ENCODE peak calls at places on chromosomes 16 and 17, in nine cellular contexts. One of them, this sample, is unnamed.

GRCh38 chr17:34858941-34859562 is 102.2 kb downstream of the CCT6B start:
- DNase-seq in fibroblast of gingiva: no peak
- DNase-seq in AG08396: no peak
- DNase-seq in stimulated activated CD4-positive, alpha-beta T cell treated with anti-CD3 and anti-CD28 coated beads, Interleukin-4, amount 100 ng/mL, for 48 hours: no peak
- DNase-seq in COLO829: no peak
- DNase-seq in T-helper 2 cell: no peak
- DNase-seq in EL: no peak
- DNase-seq in mesendoderm: no peak
- DNase-seq in HT1080: peak
- DNase-seq in this sample: no peak

GRCh38 chr17:74981979-74982662 is 5.3 kb upstream of the CDR2L start:
- DNase-seq in fibroblast of gingiva: peak
- DNase-seq in AG08396: peak
- DNase-seq in stimulated activated CD4-positive, alpha-beta T cell treated with anti-CD3 and anti-CD28 coated beads, Interleukin-4, amount 100 ng/mL, for 48 hours: peak
- DNase-seq in COLO829: no peak
- DNase-seq in T-helper 2 cell: peak
- DNase-seq in EL: peak
- DNase-seq in mesendoderm: peak
- DNase-seq in HT1080: no peak
- DNase-seq in this sample: peak

GRCh38 chr17:17358060-17358751 is 55.0 kb downstream of the NT5M start:
- DNase-seq in fibroblast of gingiva: no peak
- DNase-seq in AG08396: no peak
- DNase-seq in stimulated activated CD4-positive, alpha-beta T cell treated with anti-CD3 and anti-CD28 coated beads, Interleukin-4, amount 100 ng/mL, for 48 hours: no peak
- DNase-seq in COLO829: no peak
- DNase-seq in T-helper 2 cell: no peak
- DNase-seq in EL: no peak
- DNase-seq in mesendoderm: no peak
- DNase-seq in HT1080: no peak
- DNase-seq in this sample: no peak

GRCh38 chr17:76079577-76080206 is 710 bp downstream of the ZACN start:
- DNase-seq in fibroblast of gingiva: no peak
- DNase-seq in AG08396: no peak
- DNase-seq in stimulated activated CD4-positive, alpha-beta T cell treated with anti-CD3 and anti-CD28 coated beads, Interleukin-4, amount 100 ng/mL, for 48 hours: no peak
- DNase-seq in COLO829: no peak
- DNase-seq in T-helper 2 cell: no peak
- DNase-seq in EL: peak
- DNase-seq in mesendoderm: peak
- DNase-seq in HT1080: peak
- DNase-seq in this sample: no peak

GRCh38 chr16:57012353-57012752 is 23.0 kb downstream of the NLRC5 start:
- DNase-seq in fibroblast of gingiva: no peak
- DNase-seq in AG08396: no peak
- DNase-seq in stimulated activated CD4-positive, alpha-beta T cell treated with anti-CD3 and anti-CD28 coated beads, Interleukin-4, amount 100 ng/mL, for 48 hours: no peak
- DNase-seq in COLO829: no peak
- DNase-seq in T-helper 2 cell: no peak
- DNase-seq in EL: no peak
- DNase-seq in mesendoderm: peak
- DNase-seq in HT1080: no peak
- DNase-seq in this sample: no peak

GRCh38 chr17:65630502-65630901 is 69.1 kb upstream of the AXIN2 start:
- DNase-seq in fibroblast of gingiva: no peak
- DNase-seq in AG08396: no peak
- DNase-seq in stimulated activated CD4-positive, alpha-beta T cell treated with anti-CD3 and anti-CD28 coated beads, Interleukin-4, amount 100 ng/mL, for 48 hours: no peak
- DNase-seq in COLO829: no peak
- DNase-seq in T-helper 2 cell: no peak
- DNase-seq in EL: no peak
- DNase-seq in mesendoderm: no peak
- DNase-seq in HT1080: no peak
- DNase-seq in this sample: no peak

GRCh38 chr17:44159519-44160210 is 10.8 kb upstream of the ASB16 start:
- DNase-seq in fibroblast of gingiva: no peak
- DNase-seq in AG08396: no peak
- DNase-seq in stimulated activated CD4-positive, alpha-beta T cell treated with anti-CD3 and anti-CD28 coated beads, Interleukin-4, amount 100 ng/mL, for 48 hours: peak
- DNase-seq in COLO829: no peak
- DNase-seq in T-helper 2 cell: peak
- DNase-seq in EL: peak
- DNase-seq in mesendoderm: no peak
- DNase-seq in HT1080: peak
- DNase-seq in this sample: no peak

GRCh38 chr17:31061678-31062077 is 33.1 kb upstream of the NF1 start:
- DNase-seq in fibroblast of gingiva: no peak
- DNase-seq in AG08396: no peak
- DNase-seq in stimulated activated CD4-positive, alpha-beta T cell treated with anti-CD3 and anti-CD28 coated beads, Interleukin-4, amount 100 ng/mL, for 48 hours: no peak
- DNase-seq in COLO829: no peak
- DNase-seq in T-helper 2 cell: no peak
- DNase-seq in EL: no peak
- DNase-seq in mesendoderm: peak
- DNase-seq in HT1080: no peak
- DNase-seq in this sample: no peak

GRCh38 chr17:9363440-9364350 is 211.9 kb downstream of the STX8 start:
- DNase-seq in fibroblast of gingiva: peak
- DNase-seq in AG08396: no peak
- DNase-seq in stimulated activated CD4-positive, alpha-beta T cell treated with anti-CD3 and anti-CD28 coated beads, Interleukin-4, amount 100 ng/mL, for 48 hours: peak
- DNase-seq in COLO829: peak
- DNase-seq in T-helper 2 cell: no peak
- DNase-seq in EL: peak
- DNase-seq in mesendoderm: no peak
- DNase-seq in HT1080: peak
- DNase-seq in this sample: no peak

GRCh38 chr16:84548971-84549844 is 44.7 kb upstream of the MEAK7 start:
- DNase-seq in fibroblast of gingiva: no peak
- DNase-seq in AG08396: no peak
- DNase-seq in stimulated activated CD4-positive, alpha-beta T cell treated with anti-CD3 and anti-CD28 coated beads, Interleukin-4, amount 100 ng/mL, for 48 hours: peak
- DNase-seq in COLO829: peak
- DNase-seq in T-helper 2 cell: peak
- DNase-seq in EL: no peak
- DNase-seq in mesendoderm: no peak
- DNase-seq in HT1080: no peak
- DNase-seq in this sample: no peak

GRCh38 chr17:80372922-80373570 is 41.9 kb upstream of the ENDOV start:
- DNase-seq in fibroblast of gingiva: no peak
- DNase-seq in AG08396: no peak
- DNase-seq in stimulated activated CD4-positive, alpha-beta T cell treated with anti-CD3 and anti-CD28 coated beads, Interleukin-4, amount 100 ng/mL, for 48 hours: no peak
- DNase-seq in COLO829: no peak
- DNase-seq in T-helper 2 cell: no peak
- DNase-seq in EL: no peak
- DNase-seq in mesendoderm: no peak
- DNase-seq in HT1080: no peak
- DNase-seq in this sample: no peak

GRCh38 chr16:9849697-9850245 is 332.5 kb downstream of the GRIN2A start:
- DNase-seq in fibroblast of gingiva: no peak
- DNase-seq in AG08396: no peak
- DNase-seq in stimulated activated CD4-positive, alpha-beta T cell treated with anti-CD3 and anti-CD28 coated beads, Interleukin-4, amount 100 ng/mL, for 48 hours: no peak
- DNase-seq in COLO829: no peak
- DNase-seq in T-helper 2 cell: no peak
- DNase-seq in EL: no peak
- DNase-seq in mesendoderm: no peak
- DNase-seq in HT1080: no peak
- DNase-seq in this sample: no peak

GRCh38 chr16:80778707-80779106 is 25.7 kb downstream of the CDYL2 start:
- DNase-seq in fibroblast of gingiva: no peak
- DNase-seq in AG08396: no peak
- DNase-seq in stimulated activated CD4-positive, alpha-beta T cell treated with anti-CD3 and anti-CD28 coated beads, Interleukin-4, amount 100 ng/mL, for 48 hours: no peak
- DNase-seq in COLO829: no peak
- DNase-seq in T-helper 2 cell: no peak
- DNase-seq in EL: no peak
- DNase-seq in mesendoderm: no peak
- DNase-seq in HT1080: no peak
- DNase-seq in this sample: no peak

GRCh38 chr17:42578282-42578869 is 847 bp upstream of the PSMC3IP start:
- DNase-seq in fibroblast of gingiva: peak
- DNase-seq in AG08396: peak
- DNase-seq in stimulated activated CD4-positive, alpha-beta T cell treated with anti-CD3 and anti-CD28 coated beads, Interleukin-4, amount 100 ng/mL, for 48 hours: peak
- DNase-seq in COLO829: peak
- DNase-seq in T-helper 2 cell: peak
- DNase-seq in EL: peak
- DNase-seq in mesendoderm: peak
- DNase-seq in HT1080: peak
- DNase-seq in this sample: peak

GRCh38 chr17:71441098-71441497 is 679.7 kb upstream of the SOX9 start:
- DNase-seq in fibroblast of gingiva: peak
- DNase-seq in AG08396: peak
- DNase-seq in stimulated activated CD4-positive, alpha-beta T cell treated with anti-CD3 and anti-CD28 coated beads, Interleukin-4, amount 100 ng/mL, for 48 hours: no peak
- DNase-seq in COLO829: no peak
- DNase-seq in T-helper 2 cell: no peak
- DNase-seq in EL: peak
- DNase-seq in mesendoderm: peak
- DNase-seq in HT1080: peak
- DNase-seq in this sample: peak

GRCh38 chr17:77096570-77097214 is 44.1 kb upstream of the SEC14L1 start:
- DNase-seq in fibroblast of gingiva: peak
- DNase-seq in AG08396: peak
- DNase-seq in stimulated activated CD4-positive, alpha-beta T cell treated with anti-CD3 and anti-CD28 coated beads, Interleukin-4, amount 100 ng/mL, for 48 hours: no peak
- DNase-seq in COLO829: no peak
- DNase-seq in T-helper 2 cell: no peak
- DNase-seq in EL: peak
- DNase-seq in mesendoderm: no peak
- DNase-seq in HT1080: peak
- DNase-seq in this sample: peak

GRCh38 chr16:10465821-10466220 is 80.0 kb downstream of the ATF7IP2 start:
- DNase-seq in fibroblast of gingiva: no peak
- DNase-seq in AG08396: peak
- DNase-seq in stimulated activated CD4-positive, alpha-beta T cell treated with anti-CD3 and anti-CD28 coated beads, Interleukin-4, amount 100 ng/mL, for 48 hours: no peak
- DNase-seq in COLO829: no peak
- DNase-seq in T-helper 2 cell: no peak
- DNase-seq in EL: no peak
- DNase-seq in mesendoderm: no peak
- DNase-seq in HT1080: no peak
- DNase-seq in this sample: no peak

GRCh38 chr16:86566601-86566965 is at the start of gene FOXC2:
- DNase-seq in fibroblast of gingiva: peak
- DNase-seq in AG08396: peak
- DNase-seq in stimulated activated CD4-positive, alpha-beta T cell treated with anti-CD3 and anti-CD28 coated beads, Interleukin-4, amount 100 ng/mL, for 48 hours: peak
- DNase-seq in COLO829: peak
- DNase-seq in T-helper 2 cell: peak
- DNase-seq in EL: peak
- DNase-seq in mesendoderm: peak
- DNase-seq in HT1080: peak
- DNase-seq in this sample: no peak

GRCh38 chr17:75637143-75637538 is 3.9 kb downstream of the SMIM5 start:
- DNase-seq in fibroblast of gingiva: no peak
- DNase-seq in AG08396: no peak
- DNase-seq in stimulated activated CD4-positive, alpha-beta T cell treated with anti-CD3 and anti-CD28 coated beads, Interleukin-4, amount 100 ng/mL, for 48 hours: no peak
- DNase-seq in COLO829: no peak
- DNase-seq in T-helper 2 cell: no peak
- DNase-seq in EL: no peak
- DNase-seq in mesendoderm: no peak
- DNase-seq in HT1080: no peak
- DNase-seq in this sample: no peak

GRCh38 chr17:33940769-33941168 is 314.3 kb upstream of the CCL2 start:
- DNase-seq in fibroblast of gingiva: no peak
- DNase-seq in AG08396: no peak
- DNase-seq in stimulated activated CD4-positive, alpha-beta T cell treated with anti-CD3 and anti-CD28 coated beads, Interleukin-4, amount 100 ng/mL, for 48 hours: no peak
- DNase-seq in COLO829: no peak
- DNase-seq in T-helper 2 cell: no peak
- DNase-seq in EL: no peak
- DNase-seq in mesendoderm: no peak
- DNase-seq in HT1080: no peak
- DNase-seq in this sample: no peak

GRCh38 chr16:49012961-49013726 is 268.5 kb downstream of the CBLN1 start:
- DNase-seq in fibroblast of gingiva: no peak
- DNase-seq in AG08396: no peak
- DNase-seq in stimulated activated CD4-positive, alpha-beta T cell treated with anti-CD3 and anti-CD28 coated beads, Interleukin-4, amount 100 ng/mL, for 48 hours: no peak
- DNase-seq in COLO829: no peak
- DNase-seq in T-helper 2 cell: no peak
- DNase-seq in EL: no peak
- DNase-seq in mesendoderm: no peak
- DNase-seq in HT1080: peak
- DNase-seq in this sample: no peak

GRCh38 chr17:74960739-74961342 is 11.7 kb downstream of the HID1 start:
- DNase-seq in fibroblast of gingiva: no peak
- DNase-seq in AG08396: peak
- DNase-seq in stimulated activated CD4-positive, alpha-beta T cell treated with anti-CD3 and anti-CD28 coated beads, Interleukin-4, amount 100 ng/mL, for 48 hours: peak
- DNase-seq in COLO829: peak
- DNase-seq in T-helper 2 cell: peak
- DNase-seq in EL: no peak
- DNase-seq in mesendoderm: peak
- DNase-seq in HT1080: peak
- DNase-seq in this sample: peak

GRCh38 chr17:18974407-18975149 is 22.6 kb downstream of the SLC5A10 start:
- DNase-seq in fibroblast of gingiva: no peak
- DNase-seq in AG08396: no peak
- DNase-seq in stimulated activated CD4-positive, alpha-beta T cell treated with anti-CD3 and anti-CD28 coated beads, Interleukin-4, amount 100 ng/mL, for 48 hours: peak
- DNase-seq in COLO829: no peak
- DNase-seq in T-helper 2 cell: no peak
- DNase-seq in EL: no peak
- DNase-seq in mesendoderm: no peak
- DNase-seq in HT1080: no peak
- DNase-seq in this sample: no peak

GRCh38 chr17:15406081-15406480 is 61.3 kb downstream of the CDRT4 start:
- DNase-seq in fibroblast of gingiva: no peak
- DNase-seq in AG08396: no peak
- DNase-seq in stimulated activated CD4-positive, alpha-beta T cell treated with anti-CD3 and anti-CD28 coated beads, Interleukin-4, amount 100 ng/mL, for 48 hours: no peak
- DNase-seq in COLO829: peak
- DNase-seq in T-helper 2 cell: no peak
- DNase-seq in EL: peak
- DNase-seq in mesendoderm: no peak
- DNase-seq in HT1080: peak
- DNase-seq in this sample: no peak

GRCh38 chr17:72119963-72120877 is 600 bp upstream of the SOX9 start:
- DNase-seq in fibroblast of gingiva: peak
- DNase-seq in AG08396: peak
- DNase-seq in stimulated activated CD4-positive, alpha-beta T cell treated with anti-CD3 and anti-CD28 coated beads, Interleukin-4, amount 100 ng/mL, for 48 hours: no peak
- DNase-seq in COLO829: no peak
- DNase-seq in T-helper 2 cell: no peak
- DNase-seq in EL: peak
- DNase-seq in mesendoderm: peak
- DNase-seq in HT1080: peak
- DNase-seq in this sample: no peak

GRCh38 chr17:62653831-62654829 is 26.7 kb downstream of the MRC2 start:
- DNase-seq in fibroblast of gingiva: peak
- DNase-seq in AG08396: peak
- DNase-seq in stimulated activated CD4-positive, alpha-beta T cell treated with anti-CD3 and anti-CD28 coated beads, Interleukin-4, amount 100 ng/mL, for 48 hours: no peak
- DNase-seq in COLO829: no peak
- DNase-seq in T-helper 2 cell: no peak
- DNase-seq in EL: peak
- DNase-seq in mesendoderm: peak
- DNase-seq in HT1080: no peak
- DNase-seq in this sample: no peak

This sample was measured in NCI-H460.